ENCODE peak calls at places on chromosomes 7 and 10, in seven cellular contexts. H is cardiac muscle cell, J is GM12878, T is transverse colon, F is astrocyte of the cerebellum, K is thoracic aorta, R is fibroblast of lung. I is an unnamed sample.

GRCh38 chr10:30063098-30063497 is 3.7 kb upstream of the JCAD start:
- DNase-seq in J (no peak), H (no peak), K (no peak), F (no peak), R (peak), T (no peak), I (no peak)

GRCh38 chr7:85475071-85475470 is 288.2 kb upstream of the SEMA3D start:
- DNase-seq in J (no peak), F (no peak), T (no peak), H (no peak), R (no peak), K (no peak), I (no peak)

GRCh38 chr10:124724279-124725027 is 19.7 kb downstream of the FAM53B start:
- DNase-seq in F (no peak), J (no peak), K (no peak), H (no peak), R (no peak), T (peak), I (no peak)

GRCh38 chr10:96720422-96721206 is at the start of gene PIK3AP1:
- DNase-seq in T (peak), R (no peak), J (no peak), K (no peak), F (no peak), H (peak), I (peak)

GRCh38 chr7:134637934-134638719 is 8.5 kb upstream of the BPGM start:
- DNase-seq in R (no peak), F (no peak), J (no peak), K (no peak), H (no peak), T (no peak), I (no peak)

GRCh38 chr10:124138195-124138882 is 44.9 kb upstream of the CHST15 start:
- DNase-seq in H (no peak), K (no peak), F (peak), T (no peak), J (no peak), R (peak), I (no peak)

GRCh38 chr10:52353960-52354394 is 39.9 kb downstream of the DKK1 start:
- DNase-seq in R (peak), F (no peak), H (no peak), T (no peak), K (no peak), J (no peak), I (no peak)

GRCh38 chr7:44743750-44744149 is 4.9 kb upstream of the ZMIZ2 start:
- DNase-seq in K (no peak), R (no peak), J (no peak), T (no peak), F (no peak), H (no peak), I (no peak)

GRCh38 chr7:1254281-1255082 is 21.8 kb downstream of the UNCX start:
- DNase-seq in R (no peak), T (no peak), K (no peak), J (no peak), F (no peak), H (no peak), I (no peak)

GRCh38 chr10:29174389-29174788 is 114.5 kb upstream of the LYZL1 start:
- DNase-seq in F (no peak), J (no peak), R (no peak), H (no peak), K (no peak), T (no peak), I (no peak)

DNA sequence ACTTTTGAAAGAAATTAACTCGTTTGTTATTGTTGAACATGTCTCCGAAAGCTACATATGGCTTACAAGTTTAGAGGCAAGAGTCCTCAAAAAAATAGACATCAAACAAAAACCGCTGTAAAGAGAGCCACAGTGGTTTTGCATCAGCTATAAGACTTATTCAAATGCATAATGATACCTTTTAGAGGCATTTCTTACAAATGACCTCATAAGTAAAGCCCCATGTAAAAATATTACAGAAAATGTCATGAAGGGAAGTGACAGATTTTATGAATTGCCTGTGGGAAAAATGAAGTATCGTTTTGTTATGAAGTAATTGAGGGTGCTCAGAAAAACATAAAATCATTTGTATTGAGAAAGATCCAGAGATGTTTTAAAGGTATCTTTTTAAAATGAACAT is 598.0 kb downstream of the NXPH1 start:
- DNase-seq in R (no peak), J (no peak), T (no peak), K (no peak), H (no peak), F (no peak), I (no peak)
- TF ChIP-seq CTCF in R (no peak), J (no peak), T (no peak), K (no peak), H (no peak), F (no peak), I (no peak)

DNA sequence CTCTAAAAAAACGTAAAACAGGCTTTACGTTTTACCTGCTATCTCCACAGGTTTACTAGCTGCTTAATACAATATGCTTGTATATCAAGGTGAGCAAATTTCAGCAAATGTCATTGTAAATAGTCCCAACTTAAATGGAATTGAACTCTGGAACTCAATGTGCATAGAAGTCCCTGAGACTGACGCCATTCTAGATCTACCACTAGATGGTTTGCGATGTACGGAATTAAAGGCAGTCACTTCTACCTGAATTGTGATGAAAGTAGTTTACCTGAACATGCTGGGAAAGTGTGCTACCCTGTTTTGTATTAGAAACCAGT is 837 bp upstream of the SNX13 start:
- DNase-seq in J (no peak), H (no peak), R (peak), K (no peak), F (no peak), T (no peak), I (no peak)
- TF ChIP-seq CTCF in J (no peak), H (no peak), R (peak), K (no peak), F (no peak), T (no peak), I (peak)

DNA sequence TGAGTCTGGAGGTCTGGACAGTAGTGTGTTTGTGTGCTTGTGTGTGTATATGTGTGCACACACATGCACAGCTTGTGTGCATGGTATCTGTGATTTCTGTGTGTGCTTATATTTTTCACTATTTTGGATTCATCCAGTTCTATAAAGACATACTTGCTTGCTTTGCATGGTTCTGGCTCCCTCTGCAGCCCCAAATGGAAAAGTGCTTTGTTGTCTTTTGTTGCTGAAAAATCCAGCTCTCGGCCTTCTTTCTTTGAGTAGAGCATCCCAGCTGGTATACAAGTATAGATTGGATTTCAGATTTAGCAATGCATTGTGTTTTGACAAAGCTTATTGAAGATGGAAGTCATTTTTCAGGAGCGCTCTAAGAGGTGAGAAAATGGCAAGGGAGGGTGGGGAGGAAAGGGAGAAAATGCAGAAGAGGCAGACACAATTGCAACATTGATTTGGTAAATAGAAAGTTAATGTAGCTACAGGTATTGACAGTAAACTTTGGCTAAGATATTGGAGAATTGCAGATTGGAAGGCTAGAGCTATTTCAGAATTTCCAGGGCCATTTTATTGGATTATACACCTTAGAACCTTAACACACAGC is 333.9 kb downstream of the AUTS2 start:
- DNase-seq in R (peak), H (peak), J (no peak), T (no peak), K (no peak), F (peak), I (no peak)
- TF ChIP-seq CTCF in R (peak), H (peak), J (peak), T (peak), K (peak), F (peak), I (peak)

DNA sequence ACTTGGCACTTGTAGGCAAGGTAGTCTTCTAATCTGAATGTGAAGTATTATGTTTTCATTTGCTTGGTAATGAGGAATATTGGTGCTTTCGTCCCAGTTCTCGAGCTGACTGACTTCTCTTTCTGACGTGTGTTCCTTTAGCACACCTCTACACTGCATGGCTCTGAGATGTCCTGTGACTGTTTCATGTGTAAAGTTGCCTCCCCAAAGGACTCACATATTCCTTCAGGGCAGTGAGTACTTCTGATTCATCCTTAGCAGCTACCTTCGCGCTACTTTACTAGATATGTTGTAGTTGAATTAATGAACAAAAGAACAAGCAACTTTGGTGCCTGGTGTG is 113.7 kb downstream of the EGFR start:
- DNase-seq in R (no peak), H (no peak), T (no peak), F (no peak), J (no peak), K (no peak), I (no peak)
- TF ChIP-seq CTCF in R (no peak), H (no peak), T (no peak), F (no peak), J (no peak), K (no peak), I (no peak)